ENCODE peak calls at places on chromosomes 12 and 14, in seven cellular contexts. U is AG09309, W is fibroblast of lung, P is IMR-90, R is A549, G is mucosa of descending colon, L is uterus. X is an unnamed sample.
A peak's percentile ranks its signal among the peaks of the same experiment; 100 is the strongest.

GRCh38 chr12:114779203-114779602 is 95.2 kb upstream of the TBX3 start:
- DNase-seq in U (no peak), W (no peak), P (no peak), R (no peak), G (no peak), L (no peak), X (no peak)

GRCh38 chr12:6821674-6822433 is at the start of gene GPR162:
- DNase-seq in U (no peak), W (peak; percentile 61), P (peak; percentile 48), R (peak; percentile 43), G (peak; percentile 60), L (peak; percentile 57), X (peak; percentile 63)

GRCh38 chr14:68576496-68577244 is 216.2 kb downstream of the ZFP36L1 start:
- DNase-seq in U (no peak), W (peak; percentile 41), P (peak; percentile 40), R (peak; percentile 95), G (no peak), L (no peak), X (no peak)

GRCh38 chr12:55699471-55700055 is 8.1 kb downstream of the ITGA7 start:
- DNase-seq in U (no peak), W (no peak), P (no peak), R (no peak), G (no peak), L (no peak), X (no peak)

GRCh38 chr14:68979021-68979721 is at the start of gene ACTN1:
- DNase-seq in U (peak; percentile 91), W (peak; percentile 97), P (peak; percentile 97), R (peak; percentile 96), G (peak; percentile 93), L (peak; percentile 95), X (peak; percentile 97)

GRCh38 chr14:105092124-105092911 is 27.1 kb upstream of the GPR132 start:
- DNase-seq in U (no peak), W (no peak), P (no peak), R (peak; percentile 84), G (peak; percentile 79), L (peak; percentile 44), X (no peak)

GRCh38 chr14:59274991-59275391 is 86.5 kb downstream of the DAAM1 start:
- DNase-seq in U (no peak), W (no peak), P (no peak), R (no peak), G (peak; percentile 53), L (no peak), X (no peak)

GRCh38 chr14:91873476-91874265 is 6.3 kb upstream of the TC2N start:
- DNase-seq in U (no peak), W (peak; percentile 36), P (peak; percentile 21), R (no peak), G (no peak), L (no peak), X (no peak)

GRCh38 chr14:21199611-21200570 is 44.0 kb upstream of the OR5AU1 start:
- DNase-seq in U (no peak), W (peak; percentile 58), P (peak; percentile 80), R (no peak), G (no peak), L (no peak), X (no peak)

GRCh38 chr12:83796527-83796926 is 1109.8 kb downstream of the TMTC2 start:
- DNase-seq in U (no peak), W (no peak), P (no peak), R (no peak), G (no peak), L (no peak), X (no peak)

GRCh38 chr12:75932241-75932640 is 99.3 kb downstream of the PHLDA1 start:
- DNase-seq in U (no peak), W (no peak), P (no peak), R (peak; percentile 17), G (no peak), L (no peak), X (no peak)

GRCh38 chr12:67484788-67485480 is 163.6 kb upstream of the DYRK2 start:
- DNase-seq in U (no peak), W (no peak), P (no peak), R (no peak), G (no peak), L (no peak), X (no peak)

GRCh38 chr12:30796508-30796780 is 41.7 kb upstream of the CAPRIN2 start:
- DNase-seq in U (no peak), W (peak; percentile 71), P (peak; percentile 67), R (peak; percentile 39), G (no peak), L (no peak), X (peak; percentile 66)

GRCh38 chr12:131867891-131868675 is 26.3 kb upstream of the ULK1 start:
- DNase-seq in U (no peak), W (no peak), P (no peak), R (no peak), G (no peak), L (no peak), X (no peak)

GRCh38 chr14:42229294-42229693 is 622.6 kb downstream of the LRFN5 start:
- DNase-seq in U (no peak), W (no peak), P (no peak), R (no peak), G (no peak), L (no peak), X (no peak)

GRCh38 chr12:34046570-34046969 is 24.3 kb downstream of the ALG10 start:
- DNase-seq in U (no peak), W (no peak), P (no peak), R (no peak), G (no peak), L (no peak), X (no peak)

GRCh38 chr12:73863541-73863940 is 674.1 kb upstream of the ATXN7L3B start:
- DNase-seq in U (no peak), W (no peak), P (no peak), R (peak; percentile 2), G (no peak), L (no peak), X (peak; percentile 34)

GRCh38 chr12:131808744-131809371 is 19.3 kb upstream of the MMP17 start:
- DNase-seq in U (no peak), W (peak; percentile 21), P (no peak), R (no peak), G (peak; percentile 82), L (no peak), X (no peak)

GRCh38 chr14:69612014-69612758 is 790 bp downstream of the SUSD6 start:
- DNase-seq in U (no peak), W (peak; percentile 25), P (peak; percentile 23), R (no peak), G (peak; percentile 69), L (peak; percentile 33), X (no peak)

GRCh38 chr14:58243790-58244555 is 670 bp upstream of the PSMA3 start:
- DNase-seq in U (no peak), W (no peak), P (no peak), R (peak; percentile 38), G (no peak), L (no peak), X (peak; percentile 14)

GRCh38 chr12:53213348-53213747 is 6.3 kb upstream of the ITGB7 start:
- DNase-seq in U (no peak), W (peak; percentile 76), P (peak; percentile 70), R (peak; percentile 81), G (peak; percentile 89), L (peak; percentile 82), X (peak; percentile 81)

GRCh38 chr14:99755629-99756603 is 37.3 kb upstream of the EML1 start:
- DNase-seq in U (peak; percentile 79), W (peak; percentile 93), P (peak; percentile 95), R (peak; percentile 82), G (peak; percentile 79), L (peak; percentile 90), X (peak; percentile 87)

GRCh38 chr12:72560370-72560769 is 288.2 kb downstream of the TRHDE start:
- DNase-seq in U (no peak), W (no peak), P (no peak), R (no peak), G (no peak), L (no peak), X (no peak)
- TF ChIP-seq CTCF in U (no peak), W (no peak), P (peak; percentile 1), R (no peak), G (no peak), L (no peak), X (no peak)

GRCh38 chr12:94768398-94769039 is 118.2 kb upstream of the TMCC3 start:
- DNase-seq in U (no peak), W (no peak), P (no peak), R (no peak), G (no peak), L (no peak), X (no peak)

GRCh38 chr12:94769746-94770396 is 119.5 kb upstream of the TMCC3 start:
- DNase-seq in U (no peak), W (no peak), P (no peak), R (no peak), G (no peak), L (no peak), X (no peak)

GRCh38 chr12:94769040-94769420 is 118.7 kb upstream of the TMCC3 start:
- DNase-seq in U (no peak), W (no peak), P (no peak), R (no peak), G (no peak), L (no peak), X (no peak)

GRCh38 chr12:94766397-94766796 is 116.0 kb upstream of the TMCC3 start:
- DNase-seq in U (no peak), W (no peak), P (no peak), R (no peak), G (no peak), L (no peak), X (no peak)

DNA sequence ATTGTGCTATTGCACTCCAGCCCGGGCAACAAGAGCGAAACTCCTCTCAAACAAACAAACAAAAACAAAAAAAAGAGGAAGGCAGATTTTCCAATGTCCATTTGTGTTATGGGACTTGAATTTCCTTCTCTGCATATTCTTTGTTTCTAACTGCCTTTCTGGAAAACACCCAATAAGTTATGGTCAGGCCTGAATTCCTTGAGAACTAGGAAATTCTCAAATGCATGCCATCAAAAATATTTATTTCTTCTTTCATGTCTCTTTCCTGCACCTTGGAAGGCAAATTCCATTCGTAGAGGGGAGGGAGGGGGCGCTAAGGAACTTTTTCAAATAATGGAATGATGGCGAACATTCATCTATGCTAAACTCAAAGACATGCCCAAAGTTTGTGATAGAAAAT is 117.6 kb upstream of the TMCC3 start:
- DNase-seq in U (no peak), W (no peak), P (peak; percentile 6), R (no peak), G (no peak), L (no peak), X (no peak)
- H3K4me3 ChIP-seq in U (no peak overlapping the region), W (no peak overlapping the region), P (no peak overlapping the region), R (no peak overlapping the region), G (no peak overlapping the region), L (no peak overlapping the region), X (no peak overlapping the region)

GRCh38 chr12:2693204-2693860 is 101.4 kb upstream of the FKBP4 start:
- DNase-seq in U (no peak), W (no peak), P (no peak), R (no peak), G (no peak), L (no peak), X (no peak)
- TF ChIP-seq CTCF in U (no peak), W (peak; percentile 10), P (no peak), R (no peak), G (no peak), L (no peak), X (no peak)

GRCh38 chr12:14810953-14811483 is 3.0 kb downstream of the SMCO3 start:
- DNase-seq in U (no peak), W (peak; percentile 37), P (peak; percentile 33), R (peak; percentile 58), G (no peak), L (no peak), X (peak; percentile 62)

GRCh38 chr12:14811486-14811885 is 2.5 kb downstream of the SMCO3 start:
- DNase-seq in U (no peak), W (no peak), P (no peak), R (no peak), G (no peak), L (no peak), X (no peak)

GRCh38 chr12:14810167-14810952 is 3.6 kb downstream of the SMCO3 start:
- DNase-seq in U (no peak), W (no peak), P (no peak), R (no peak), G (no peak), L (no peak), X (no peak)

GRCh38 chr12:14814082-14814481 is at the start of gene SMCO3:
- DNase-seq in U (no peak), W (no peak), P (no peak), R (no peak), G (no peak), L (no peak), X (no peak)
- H3K4me3 ChIP-seq in U (no peak within 1 kb of the TSS), W (no peak within 1 kb of the TSS), P (no peak within 1 kb of the TSS), R (no peak within 1 kb of the TSS), G (no peak within 1 kb of the TSS), L (no peak within 1 kb of the TSS), X (no peak within 1 kb of the TSS)

X was measured in fibroblast of pulmonary artery.